ENCODE peak calls at places on chromosomes 1 and 21, in seven cellular contexts. One of them, this sample, is unnamed.
A peak's percentile ranks its signal among the peaks of the same experiment; 100 is the strongest.

GRCh38 chr1:194279975-194280374 is 1093.6 kb upstream of the B3GALT2 start:
- DNase-seq in IMR-90: no peak
- DNase-seq in neuronal stem cell: no peak
- DNase-seq in mesenchymal stem cell: no peak
- DNase-seq in mesendoderm: no peak
- DNase-seq in H9: no peak
- DNase-seq in H1: no peak
- DNase-seq in this sample: no peak

GRCh38 chr1:10832703-10833102 is 36.3 kb upstream of the CASZ1 start:
- DNase-seq in IMR-90: no peak
- DNase-seq in neuronal stem cell: no peak
- DNase-seq in mesenchymal stem cell: no peak
- DNase-seq in mesendoderm: no peak
- DNase-seq in H9: no peak
- DNase-seq in H1: no peak
- DNase-seq in this sample: no peak

GRCh38 chr21:41548781-41549180 is 40.8 kb upstream of the TMPRSS2 start:
- DNase-seq in IMR-90: no peak
- DNase-seq in neuronal stem cell: peak; percentile 11
- DNase-seq in mesenchymal stem cell: no peak
- DNase-seq in mesendoderm: no peak
- DNase-seq in H9: no peak
- DNase-seq in H1: no peak
- DNase-seq in this sample: no peak

GRCh38 chr1:36342426-36343185 is 19.2 kb upstream of the EVA1B start:
- DNase-seq in IMR-90: peak; percentile 67
- DNase-seq in neuronal stem cell: no peak
- DNase-seq in mesenchymal stem cell: peak; percentile 67
- DNase-seq in mesendoderm: peak; percentile 53
- DNase-seq in H9: peak; percentile 67
- DNase-seq in H1: no peak
- DNase-seq in this sample: peak; percentile 96

GRCh38 chr1:32474954-32475353 is 10.1 kb downstream of the ZBTB8B start:
- DNase-seq in IMR-90: no peak
- DNase-seq in neuronal stem cell: no peak
- DNase-seq in mesenchymal stem cell: no peak
- DNase-seq in mesendoderm: no peak
- DNase-seq in H9: no peak
- DNase-seq in H1: no peak
- DNase-seq in this sample: no peak

GRCh38 chr1:74549351-74549750 is 36.9 kb upstream of the LRRC53 start:
- DNase-seq in IMR-90: no peak
- DNase-seq in neuronal stem cell: no peak
- DNase-seq in mesenchymal stem cell: no peak
- DNase-seq in mesendoderm: no peak
- DNase-seq in H9: no peak
- DNase-seq in H1: no peak
- DNase-seq in this sample: no peak

GRCh38 chr1:162389021-162389818 is 7.7 kb downstream of the C1orf226 start:
- DNase-seq in IMR-90: peak; percentile 30
- DNase-seq in neuronal stem cell: no peak
- DNase-seq in mesenchymal stem cell: peak; percentile 83
- DNase-seq in mesendoderm: no peak
- DNase-seq in H9: no peak
- DNase-seq in H1: no peak
- DNase-seq in this sample: peak; percentile 75

GRCh38 chr1:47059376-47059775 is 7.7 kb upstream of the CYP4Z1 start:
- DNase-seq in IMR-90: no peak
- DNase-seq in neuronal stem cell: no peak
- DNase-seq in mesenchymal stem cell: no peak
- DNase-seq in mesendoderm: no peak
- DNase-seq in H9: no peak
- DNase-seq in H1: no peak
- DNase-seq in this sample: no peak

GRCh38 chr1:66533804-66534745 is at the start of gene SGIP1:
- DNase-seq in IMR-90: peak; percentile 88
- DNase-seq in neuronal stem cell: peak; percentile 48
- DNase-seq in mesenchymal stem cell: peak; percentile 89
- DNase-seq in mesendoderm: peak; percentile 90
- DNase-seq in H9: peak; percentile 90
- DNase-seq in H1: no peak
- DNase-seq in this sample: peak; percentile 24

GRCh38 chr1:183977717-183978116 is 59.8 kb downstream of the COLGALT2 start:
- DNase-seq in IMR-90: no peak
- DNase-seq in neuronal stem cell: no peak
- DNase-seq in mesenchymal stem cell: no peak
- DNase-seq in mesendoderm: no peak
- DNase-seq in H9: no peak
- DNase-seq in H1: no peak
- DNase-seq in this sample: no peak

GRCh38 chr1:222794656-222795474 is 20.0 kb upstream of the DISP1 start:
- DNase-seq in IMR-90: no peak
- DNase-seq in neuronal stem cell: no peak
- DNase-seq in mesenchymal stem cell: no peak
- DNase-seq in mesendoderm: peak; percentile 31
- DNase-seq in H9: peak; percentile 31
- DNase-seq in H1: no peak
- DNase-seq in this sample: no peak

GRCh38 chr1:56578963-56579875 is at the start of gene PLPP3:
- DNase-seq in IMR-90: peak; percentile 94
- DNase-seq in neuronal stem cell: peak; percentile 85
- DNase-seq in mesenchymal stem cell: peak; percentile 95
- DNase-seq in mesendoderm: peak; percentile 93
- DNase-seq in H9: peak; percentile 87
- DNase-seq in H1: peak; percentile 70
- DNase-seq in this sample: peak; percentile 85

GRCh38 chr21:26148834-26149354 is 21.7 kb downstream of the APP start:
- DNase-seq in IMR-90: peak; percentile 69
- DNase-seq in neuronal stem cell: no peak
- DNase-seq in mesenchymal stem cell: peak; percentile 63
- DNase-seq in mesendoderm: peak; percentile 84
- DNase-seq in H9: no peak
- DNase-seq in H1: no peak
- DNase-seq in this sample: no peak

GRCh38 chr21:26159869-26160268 is 10.7 kb downstream of the APP start:
- DNase-seq in IMR-90: peak; percentile 27
- DNase-seq in neuronal stem cell: no peak
- DNase-seq in mesenchymal stem cell: no peak
- DNase-seq in mesendoderm: no peak
- DNase-seq in H9: no peak
- DNase-seq in H1: no peak
- DNase-seq in this sample: no peak

GRCh38 chr21:26157842-26158241 is 12.7 kb downstream of the APP start:
- DNase-seq in IMR-90: no peak
- DNase-seq in neuronal stem cell: no peak
- DNase-seq in mesenchymal stem cell: no peak
- DNase-seq in mesendoderm: peak; percentile 51
- DNase-seq in H9: no peak
- DNase-seq in H1: no peak
- DNase-seq in this sample: no peak

GRCh38 chr21:26153758-26154157 is 16.8 kb downstream of the APP start:
- DNase-seq in IMR-90: peak; percentile 34
- DNase-seq in neuronal stem cell: no peak
- DNase-seq in mesenchymal stem cell: no peak
- DNase-seq in mesendoderm: no peak
- DNase-seq in H9: no peak
- DNase-seq in H1: no peak
- DNase-seq in this sample: no peak

GRCh38 chr21:26154776-26155175 is 15.8 kb downstream of the APP start:
- DNase-seq in IMR-90: no peak
- DNase-seq in neuronal stem cell: no peak
- DNase-seq in mesenchymal stem cell: no peak
- DNase-seq in mesendoderm: no peak
- DNase-seq in H9: no peak
- DNase-seq in H1: no peak
- DNase-seq in this sample: no peak
- H4K8ac ChIP-seq in IMR-90: no peak overlapping the region
- H4K8ac ChIP-seq in neuronal stem cell: no peak overlapping the region
- H4K8ac ChIP-seq in mesenchymal stem cell: no peak overlapping the region
- H4K8ac ChIP-seq in mesendoderm: no peak overlapping the region
- H4K8ac ChIP-seq in H9: no peak overlapping the region
- H4K8ac ChIP-seq in H1: no peak overlapping the region
- H4K8ac ChIP-seq in this sample: no peak overlapping the region

GRCh38 chr1:235730007-235730406 is 80.4 kb upstream of the GNG4 start:
- DNase-seq in IMR-90: no peak
- DNase-seq in neuronal stem cell: no peak
- DNase-seq in mesenchymal stem cell: no peak
- DNase-seq in mesendoderm: no peak
- DNase-seq in H9: no peak
- DNase-seq in H1: no peak
- DNase-seq in this sample: no peak
- H4K8ac ChIP-seq in IMR-90: no peak overlapping the region
- H4K8ac ChIP-seq in neuronal stem cell: no peak overlapping the region
- H4K8ac ChIP-seq in mesenchymal stem cell: no peak overlapping the region
- H4K8ac ChIP-seq in mesendoderm: no peak overlapping the region
- H4K8ac ChIP-seq in H9: no peak overlapping the region
- H4K8ac ChIP-seq in H1: no peak overlapping the region
- H4K8ac ChIP-seq in this sample: no peak overlapping the region

DNA sequence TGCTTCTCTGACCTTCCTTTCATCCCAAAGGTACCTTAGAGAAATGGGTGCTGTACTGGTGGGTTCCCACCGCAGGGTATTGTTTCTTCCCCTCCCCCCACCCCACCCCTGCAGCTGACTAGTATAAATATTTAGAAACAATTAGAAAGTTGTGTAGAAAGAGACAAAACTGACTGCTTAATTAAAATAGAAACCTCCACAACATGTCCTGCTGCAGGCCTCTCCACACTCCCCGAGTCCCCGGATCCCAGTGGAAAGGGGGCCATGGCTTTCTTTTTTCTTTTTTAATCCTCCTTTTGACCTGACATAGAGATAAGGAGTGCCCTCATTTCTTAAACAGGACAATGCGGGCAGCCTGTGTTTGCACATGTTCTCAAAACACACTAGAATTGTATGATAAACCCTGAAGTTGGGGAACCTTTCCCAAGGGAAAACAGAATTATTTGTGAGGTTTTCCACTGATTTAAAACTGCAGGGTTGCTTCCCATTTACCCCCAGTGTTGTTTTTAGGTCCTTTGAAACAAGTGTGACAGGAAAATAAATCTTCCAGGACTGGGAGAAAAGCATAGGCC is 1.7 kb downstream of the RHOU start:
- DNase-seq in IMR-90: no peak
- DNase-seq in neuronal stem cell: no peak
- DNase-seq in mesenchymal stem cell: peak; percentile 17
- DNase-seq in mesendoderm: no peak
- DNase-seq in H9: no peak
- DNase-seq in H1: no peak
- DNase-seq in this sample: no peak
- H4K8ac ChIP-seq in IMR-90: no peak overlapping the region
- H4K8ac ChIP-seq in neuronal stem cell: no peak overlapping the region
- H4K8ac ChIP-seq in mesenchymal stem cell: no peak overlapping the region
- H4K8ac ChIP-seq in mesendoderm: no peak overlapping the region
- H4K8ac ChIP-seq in H9: no peak overlapping the region
- H4K8ac ChIP-seq in H1: no peak overlapping the region
- H4K8ac ChIP-seq in this sample: no peak overlapping the region

DNA sequence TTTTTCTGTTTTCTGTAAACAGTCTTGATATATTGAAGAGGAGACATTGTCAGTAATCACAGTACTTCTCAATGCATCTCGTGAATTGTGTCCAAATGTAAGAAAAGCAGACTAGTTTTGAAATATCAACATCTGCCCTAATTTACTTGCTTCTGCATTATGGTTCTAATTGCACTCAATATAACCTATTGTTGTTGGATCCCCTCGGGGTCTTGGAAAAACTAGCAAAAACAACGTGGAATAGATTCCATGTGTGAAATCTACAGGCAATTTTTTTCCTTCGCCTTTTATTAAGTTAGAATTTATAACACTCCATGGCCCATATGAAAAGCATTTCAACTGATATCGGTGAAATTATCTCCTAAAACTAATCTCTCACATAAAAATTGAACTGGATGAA is 236.5 kb downstream of the TTLL7 start:
- DNase-seq in IMR-90: no peak
- DNase-seq in neuronal stem cell: no peak
- DNase-seq in mesenchymal stem cell: no peak
- DNase-seq in mesendoderm: no peak
- DNase-seq in H9: no peak
- DNase-seq in H1: no peak
- DNase-seq in this sample: no peak
- H4K8ac ChIP-seq in IMR-90: no peak overlapping the region
- H4K8ac ChIP-seq in neuronal stem cell: no peak overlapping the region
- H4K8ac ChIP-seq in mesenchymal stem cell: no peak overlapping the region
- H4K8ac ChIP-seq in mesendoderm: no peak overlapping the region
- H4K8ac ChIP-seq in H9: no peak overlapping the region
- H4K8ac ChIP-seq in H1: no peak overlapping the region
- H4K8ac ChIP-seq in this sample: no peak overlapping the region

GRCh38 chr1:94773296-94773809 is 46.8 kb upstream of the SLC44A3 start:
- DNase-seq in IMR-90: no peak
- DNase-seq in neuronal stem cell: no peak
- DNase-seq in mesenchymal stem cell: peak; percentile 64
- DNase-seq in mesendoderm: peak; percentile 88
- DNase-seq in H9: no peak
- DNase-seq in H1: no peak
- DNase-seq in this sample: no peak

GRCh38 chr1:94773931-94774422 is 46.2 kb upstream of the SLC44A3 start:
- DNase-seq in IMR-90: peak; percentile 85
- DNase-seq in neuronal stem cell: no peak
- DNase-seq in mesenchymal stem cell: peak; percentile 93
- DNase-seq in mesendoderm: peak; percentile 96
- DNase-seq in H9: no peak
- DNase-seq in H1: no peak
- DNase-seq in this sample: peak; percentile 72

GRCh38 chr1:94776474-94776873 is 43.7 kb upstream of the SLC44A3 start:
- DNase-seq in IMR-90: no peak
- DNase-seq in neuronal stem cell: no peak
- DNase-seq in mesenchymal stem cell: no peak
- DNase-seq in mesendoderm: no peak
- DNase-seq in H9: no peak
- DNase-seq in H1: no peak
- DNase-seq in this sample: no peak

GRCh38 chr1:94778808-94779207 is 41.3 kb upstream of the SLC44A3 start:
- DNase-seq in IMR-90: no peak
- DNase-seq in neuronal stem cell: no peak
- DNase-seq in mesenchymal stem cell: peak; percentile 45
- DNase-seq in mesendoderm: no peak
- DNase-seq in H9: no peak
- DNase-seq in H1: no peak
- DNase-seq in this sample: no peak

GRCh38 chr1:94777281-94777680 is 42.9 kb upstream of the SLC44A3 start:
- DNase-seq in IMR-90: no peak
- DNase-seq in neuronal stem cell: no peak
- DNase-seq in mesenchymal stem cell: no peak
- DNase-seq in mesendoderm: no peak
- DNase-seq in H9: no peak
- DNase-seq in H1: no peak
- DNase-seq in this sample: no peak
- H4K8ac ChIP-seq in IMR-90: no peak overlapping the region
- H4K8ac ChIP-seq in neuronal stem cell: no peak overlapping the region
- H4K8ac ChIP-seq in mesenchymal stem cell: no peak overlapping the region
- H4K8ac ChIP-seq in mesendoderm: no peak overlapping the region
- H4K8ac ChIP-seq in H9: no peak overlapping the region
- H4K8ac ChIP-seq in H1: no peak overlapping the region
- H4K8ac ChIP-seq in this sample: no peak overlapping the region

This sample was measured in trophoblast cell.